ENCODE peak calls at places on chromosomes 13 and 19, in eight cellular contexts. T, J, N, W, B, G, A and X are unnamed samples. For H3K27me3, the result is how much of the 10 kb centered on the place peaks cover.

GRCh38 chr13:53260594-53260993 is 232.0 kb downstream of the OLFM4 start:
- DNase-seq in T (no peak), J (no peak), N (no peak), W (no peak), B (no peak), G (no peak), A (no peak), X (no peak)

GRCh38 chr13:100022798-100023197 is 41.2 kb downstream of the ZIC2 start:
- DNase-seq in T (no peak), J (no peak), N (peak), W (peak), B (no peak), G (no peak), A (no peak), X (no peak)

GRCh38 chr13:51731759-51732158 is 72.2 kb downstream of the DHRS12 start:
- DNase-seq in T (no peak), J (no peak), N (no peak), W (no peak), B (peak), G (no peak), A (no peak), X (no peak)

GRCh38 chr13:112391747-112392146 is 15.6 kb downstream of the SPACA7 start:
- DNase-seq in T (no peak), J (no peak), N (no peak), W (no peak), B (no peak), G (no peak), A (no peak), X (no peak)

GRCh38 chr13:102724923-102725322 is 30.1 kb upstream of the METTL21C start:
- DNase-seq in T (no peak), J (no peak), N (peak), W (peak), B (peak), G (no peak), A (peak), X (peak)

GRCh38 chr19:1211494-1212234 is 6.1 kb downstream of the STK11 start:
- DNase-seq in T (peak), J (no peak), N (no peak), W (no peak), B (no peak), G (no peak), A (no peak), X (no peak)

GRCh38 chr13:110875243-110875642 is 39.6 kb downstream of the ANKRD10 start:
- DNase-seq in T (no peak), J (no peak), N (no peak), W (no peak), B (no peak), G (no peak), A (peak), X (peak)

GRCh38 chr19:29831041-29831548 is 19.3 kb downstream of the CCNE1 start:
- DNase-seq in T (no peak), J (no peak), N (peak), W (peak), B (peak), G (no peak), A (peak), X (peak)

GRCh38 chr13:23321534-23322241 is 111.8 kb downstream of the SACS start:
- DNase-seq in T (peak), J (peak), N (peak), W (peak), B (peak), G (peak), A (no peak), X (peak)

GRCh38 chr19:7522923-7523667 is 671 bp downstream of the MCOLN1 start:
- DNase-seq in T (no peak), J (peak), N (no peak), W (no peak), B (peak), G (no peak), A (no peak), X (no peak)

GRCh38 chr13:44876782-44877324 is 112.4 kb downstream of the NUFIP1 start:
- DNase-seq in T (no peak), J (no peak), N (no peak), W (no peak), B (no peak), G (no peak), A (no peak), X (no peak)

GRCh38 chr13:80224468-80224867 is 116.5 kb downstream of the SPRY2 start:
- DNase-seq in T (no peak), J (no peak), N (peak), W (peak), B (no peak), G (no peak), A (no peak), X (peak)

GRCh38 chr13:31310781-31311180 is 111.0 kb downstream of the B3GLCT start:
- DNase-seq in T (no peak), J (no peak), N (peak), W (no peak), B (no peak), G (no peak), A (no peak), X (peak)

GRCh38 chr13:45695198-45695730 is 6.9 kb upstream of the CBY2 start:
- DNase-seq in T (no peak), J (no peak), N (no peak), W (no peak), B (peak), G (no peak), A (no peak), X (no peak)

GRCh38 chr19:46842791-46843190 is 7.9 kb downstream of the AP2S1 start:
- DNase-seq in T (no peak), J (no peak), N (no peak), W (no peak), B (no peak), G (no peak), A (no peak), X (no peak)

GRCh38 chr13:26021516-26021915 is 30.3 kb downstream of the SHISA2 start:
- DNase-seq in T (no peak), J (no peak), N (peak), W (no peak), B (no peak), G (no peak), A (no peak), X (no peak)

GRCh38 chr13:27556109-27556508 is 64.2 kb downstream of the LNX2 start:
- DNase-seq in T (no peak), J (peak), N (no peak), W (no peak), B (peak), G (no peak), A (no peak), X (peak)

GRCh38 chr19:7247160-7247559 is 47.1 kb downstream of the INSR start:
- DNase-seq in T (no peak), J (no peak), N (no peak), W (no peak), B (no peak), G (no peak), A (no peak), X (no peak)

GRCh38 chr13:40600145-40600751 is 66.2 kb downstream of the FOXO1 start:
- DNase-seq in T (no peak), J (no peak), N (no peak), W (no peak), B (no peak), G (no peak), A (no peak), X (no peak)

GRCh38 chr19:44010468-44010867 is 7.7 kb downstream of the ZNF230 start:
- DNase-seq in T (no peak), J (no peak), N (no peak), W (no peak), B (no peak), G (no peak), A (no peak), X (no peak)

GRCh38 chr19:47112664-47113445 is 721 bp downstream of the ZC3H4 start:
- DNase-seq in T (peak), J (peak), N (peak), W (peak), B (peak), G (peak), A (peak), X (peak)

GRCh38 chr13:113804017-113804702 is 45.1 kb downstream of the TMEM255B start:
- DNase-seq in T (no peak), J (peak), N (no peak), W (no peak), B (no peak), G (no peak), A (no peak), X (no peak)

GRCh38 chr13:110646442-110647364 is 31.4 kb downstream of the NAXD start:
- DNase-seq in T (no peak), J (no peak), N (no peak), W (no peak), B (no peak), G (no peak), A (no peak), X (no peak)

GRCh38 chr13:38308736-38309135 is 40.9 kb upstream of the UFM1 start:
- DNase-seq in T (no peak), J (no peak), N (peak), W (peak), B (peak), G (no peak), A (no peak), X (no peak)

GRCh38 chr19:17843428-17843827 is 4.4 kb downstream of the JAK3 start:
- DNase-seq in T (no peak), J (no peak), N (no peak), W (no peak), B (no peak), G (no peak), A (no peak), X (no peak)

GRCh38 chr19:17841810-17842662 is 5.7 kb downstream of the JAK3 start:
- DNase-seq in T (peak), J (peak), N (peak), W (peak), B (peak), G (no peak), A (peak), X (peak)

GRCh38 chr19:17842663-17843313 is 5.0 kb downstream of the JAK3 start:
- DNase-seq in T (no peak), J (no peak), N (no peak), W (no peak), B (no peak), G (no peak), A (no peak), X (no peak)

GRCh38 chr19:17846146-17846545 is 1.6 kb downstream of the JAK3 start:
- DNase-seq in T (no peak), J (no peak), N (no peak), W (no peak), B (no peak), G (no peak), A (peak), X (no peak)

DNA sequence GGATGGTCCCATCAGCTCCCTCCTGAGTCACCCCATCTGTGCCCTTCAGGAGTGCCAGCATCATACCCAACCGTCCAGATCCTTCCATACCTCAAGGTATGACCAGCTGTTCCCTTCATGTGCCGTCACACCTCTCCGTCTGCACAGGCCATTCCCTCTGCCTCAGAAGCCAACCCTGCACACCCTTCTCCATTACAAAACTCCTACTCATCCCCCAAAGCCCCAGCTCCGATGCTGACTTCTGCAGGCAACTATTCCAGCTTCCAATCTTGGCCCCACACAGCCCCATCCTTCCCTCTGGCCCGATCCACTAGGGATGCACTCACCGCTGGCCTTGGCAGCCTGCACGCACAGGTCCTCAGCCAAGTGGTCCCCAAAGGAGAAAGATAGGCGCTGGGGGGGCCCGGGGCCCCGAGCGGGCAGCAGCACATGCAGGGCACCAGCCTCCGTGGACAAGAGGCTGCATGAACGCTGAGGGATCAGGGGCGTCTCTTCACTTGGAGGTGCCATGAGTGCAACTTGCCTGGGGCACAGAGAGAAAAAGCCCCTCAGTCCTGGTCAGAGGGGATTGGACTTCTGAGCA is 3.8 kb downstream of the JAK3 start:
- DNase-seq in T (no peak), J (no peak), N (no peak), W (no peak), B (no peak), G (no peak), A (no peak), X (no peak)
- H3K27me3 ChIP-seq in T (under half), J (under half), N (under half), W (under half), B (under half), G (under half), A (under half), X (under half)

DNA sequence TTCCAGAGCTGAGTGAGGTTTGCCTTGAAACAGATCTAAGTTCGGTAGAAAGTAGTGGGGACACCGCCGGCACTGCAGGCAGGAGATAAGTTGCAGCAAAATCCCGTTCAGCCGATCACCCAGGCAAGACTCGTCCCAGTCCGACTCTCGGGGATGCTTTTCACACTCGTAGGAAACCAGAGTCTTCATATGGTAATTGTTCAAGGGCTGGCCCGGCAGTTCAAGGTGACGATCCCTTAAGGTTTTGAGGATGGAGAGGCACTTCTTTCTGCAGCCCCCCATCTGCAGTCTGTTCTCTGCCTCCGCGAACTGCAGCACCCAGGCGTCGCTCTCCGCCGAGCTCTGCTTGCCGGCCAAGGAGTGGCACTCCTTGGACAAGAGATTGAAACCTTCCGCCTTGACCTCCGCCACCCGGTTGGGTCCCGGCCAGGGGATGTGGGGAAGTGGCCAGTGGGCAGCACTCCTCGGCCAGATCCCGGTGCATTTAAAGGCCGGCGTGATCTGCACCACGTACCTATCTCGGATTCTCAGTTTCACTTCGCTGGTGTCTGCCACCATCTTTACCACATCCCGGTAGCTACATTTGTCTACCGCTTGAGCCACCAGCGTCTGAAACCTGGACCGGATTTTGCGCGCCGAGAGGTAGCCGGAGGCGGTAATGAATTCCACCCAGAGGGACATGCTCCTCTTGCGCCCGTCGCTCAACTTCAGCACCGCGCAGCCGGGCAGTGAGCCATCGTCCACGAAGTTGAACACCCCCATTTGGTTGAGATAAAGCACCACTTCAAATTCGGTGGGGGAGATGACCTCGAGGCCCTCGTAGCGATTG is 1.1 kb downstream of the MAB21L1 start:
- DNase-seq in T (no peak), J (peak), N (peak), W (no peak), B (peak), G (no peak), A (no peak), X (peak)
- H3K27me3 ChIP-seq in T (under half), J (under half), N (under half), W (half or more), B (under half), G (under half), A (under half), X (under half)

GRCh38 chr19:41133260-41133659 is 19.0 kb downstream of the CYP2F1 start:
- DNase-seq in T (no peak), J (no peak), N (no peak), W (no peak), B (no peak), G (no peak), A (no peak), X (no peak)
- H3K27me3 ChIP-seq in T (under half), J (under half), N (under half), W (under half), B (under half), G (under half), A (under half), X (under half)

DNA sequence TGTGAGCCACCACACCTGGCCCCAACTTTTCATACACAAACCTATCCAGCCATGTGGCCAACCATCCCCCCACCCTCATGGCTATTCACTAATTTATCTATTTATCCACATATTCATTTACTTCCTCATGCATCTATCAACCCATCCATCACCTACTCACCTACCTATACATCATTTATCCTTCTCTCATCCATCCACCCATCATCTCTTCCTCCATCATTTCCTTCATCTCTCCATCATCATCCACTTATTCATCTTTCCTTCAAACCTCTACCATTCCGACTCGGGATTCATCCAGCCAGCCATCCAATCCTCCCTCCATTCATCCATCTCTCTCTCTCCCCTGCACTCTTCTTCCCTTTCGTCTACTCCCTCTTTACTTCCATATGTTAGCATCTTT is 54.6 kb downstream of the RYR1 start:
- DNase-seq in T (no peak), J (no peak), N (no peak), W (no peak), B (no peak), G (no peak), A (no peak), X (no peak)
- H3K27me3 ChIP-seq in T (under half), J (under half), N (under half), W (under half), B (under half), G (under half), A (under half), X (under half)